ENCODE peak calls at places on chromosome 10, in four cellular contexts. N is K562, B is H1, M is GM12878. Y is an unnamed sample.

GRCh38 chr10:20369863-20370736 is 527.0 kb downstream of the NEBL start:
- DNase-seq in N (no peak), B (peak; percentile 7), M (no peak), Y (no peak)

GRCh38 chr10:35910234-35910633 is 268.1 kb upstream of the FZD8 start:
- DNase-seq in N (no peak), B (no peak), M (no peak), Y (no peak)

GRCh38 chr10:3126249-3126648 is 46.3 kb downstream of the PITRM1 start:
- DNase-seq in N (no peak), B (no peak), M (no peak), Y (no peak)

GRCh38 chr10:125398270-125398669 is 237.9 kb upstream of the CTBP2 start:
- DNase-seq in N (no peak), B (no peak), M (no peak), Y (no peak)

GRCh38 chr10:28130267-28130666 is 131.4 kb upstream of the ODAD2 start:
- DNase-seq in N (no peak), B (no peak), M (no peak), Y (no peak)

GRCh38 chr10:81871558-81871957 is 3.4 kb upstream of the NRG3 start:
- DNase-seq in N (no peak), B (no peak), M (no peak), Y (no peak)

GRCh38 chr10:78860260-78860914 is 208.4 kb upstream of the ZMIZ1 start:
- DNase-seq in N (no peak), B (no peak), M (no peak), Y (no peak)

GRCh38 chr10:120824864-120825263 is 26.3 kb upstream of the WDR11 start:
- DNase-seq in N (peak; percentile 27), B (no peak), M (no peak), Y (peak; percentile 54)

GRCh38 chr10:26391701-26392695 is 46.1 kb upstream of the APBB1IP start:
- DNase-seq in N (no peak), B (no peak), M (no peak), Y (no peak)

GRCh38 chr10:25818751-25819150 is 115.3 kb upstream of the MYO3A start:
- DNase-seq in N (no peak), B (peak; percentile 56), M (no peak), Y (no peak)

GRCh38 chr10:945778-946177 is 14.3 kb upstream of the LARP4B start:
- DNase-seq in N (no peak), B (no peak), M (no peak), Y (no peak)

GRCh38 chr10:127279334-127279774 is 83.0 kb upstream of the INSYN2A start:
- DNase-seq in N (no peak), B (no peak), M (no peak), Y (no peak)

GRCh38 chr10:3652886-3653285 is 132.1 kb downstream of the KLF6 start:
- DNase-seq in N (no peak), B (no peak), M (no peak), Y (no peak)

GRCh38 chr10:89669985-89670384 is 24.9 kb upstream of the PANK1 start:
- DNase-seq in N (no peak), B (no peak), M (no peak), Y (no peak)

GRCh38 chr10:68333905-68334431 is 1.2 kb upstream of the PBLD start:
- DNase-seq in N (no peak), B (no peak), M (no peak), Y (no peak)

GRCh38 chr10:48896756-48897437 is 42.7 kb downstream of the LRRC18 start:
- DNase-seq in N (no peak), B (no peak), M (no peak), Y (no peak)

GRCh38 chr10:634256-634655 is 55.2 kb downstream of the DIP2C start:
- DNase-seq in N (no peak), B (no peak), M (no peak), Y (no peak)

GRCh38 chr10:119461380-119461779 is 81.1 kb downstream of the RGS10 start:
- DNase-seq in N (no peak), B (no peak), M (no peak), Y (peak; percentile 78)

GRCh38 chr10:46235705-46236536 is 50.9 kb upstream of the ANTXRL start:
- DNase-seq in N (no peak), B (no peak), M (no peak), Y (no peak)

GRCh38 chr10:90871279-90871760 is 454 bp upstream of the RPP30 start:
- DNase-seq in N (peak; percentile 75), B (no peak), M (peak; percentile 17), Y (no peak)

GRCh38 chr10:79061441-79062315 is 7.1 kb upstream of the ZMIZ1 start:
- DNase-seq in N (no peak), B (no peak), M (no peak), Y (no peak)

GRCh38 chr10:6864142-6864541 is 284.1 kb upstream of the PRKCQ start:
- DNase-seq in N (no peak), B (no peak), M (no peak), Y (no peak)

GRCh38 chr10:60894816-60895215 is 49.2 kb downstream of the RHOBTB1 start:
- DNase-seq in N (no peak), B (no peak), M (no peak), Y (no peak)

GRCh38 chr10:127635882-127636281 is 86.8 kb downstream of the NPS start:
- DNase-seq in N (no peak), B (no peak), M (no peak), Y (no peak)

GRCh38 chr10:1187855-1188555 is 131.8 kb downstream of the WDR37 start:
- DNase-seq in N (no peak), B (no peak), M (no peak), Y (no peak)

GRCh38 chr10:70851597-70852475 is 36.1 kb downstream of the SGPL1 start:
- DNase-seq in N (no peak), B (no peak), M (no peak), Y (no peak)

GRCh38 chr10:116808706-116809105 is 40.6 kb upstream of the ENO4 start:
- DNase-seq in N (no peak), B (no peak), M (no peak), Y (no peak)

GRCh38 chr10:83897626-83898025 is 241.7 kb upstream of the GHITM start:
- DNase-seq in N (no peak), B (no peak), M (no peak), Y (no peak)

GRCh38 chr10:61215276-61215675 is 237.9 kb downstream of the TMEM26 start:
- DNase-seq in N (no peak), B (no peak), M (no peak), Y (no peak)

GRCh38 chr10:133009218-133009954 is 67.0 kb upstream of the CFAP46 start:
- DNase-seq in N (peak; percentile 14), B (no peak), M (no peak), Y (no peak)

GRCh38 chr10:84214612-84215235 is 10.6 kb downstream of the LRIT2 start:
- DNase-seq in N (peak; percentile 60), B (peak; percentile 57), M (no peak), Y (peak; percentile 10)

GRCh38 chr10:96614515-96614914 is 27.7 kb upstream of the TM9SF3 start:
- DNase-seq in N (peak; percentile 57), B (no peak), M (no peak), Y (peak; percentile 23)

GRCh38 chr10:3294919-3295318 is 122.3 kb upstream of the PITRM1 start:
- DNase-seq in N (no peak), B (no peak), M (no peak), Y (no peak)

DNA sequence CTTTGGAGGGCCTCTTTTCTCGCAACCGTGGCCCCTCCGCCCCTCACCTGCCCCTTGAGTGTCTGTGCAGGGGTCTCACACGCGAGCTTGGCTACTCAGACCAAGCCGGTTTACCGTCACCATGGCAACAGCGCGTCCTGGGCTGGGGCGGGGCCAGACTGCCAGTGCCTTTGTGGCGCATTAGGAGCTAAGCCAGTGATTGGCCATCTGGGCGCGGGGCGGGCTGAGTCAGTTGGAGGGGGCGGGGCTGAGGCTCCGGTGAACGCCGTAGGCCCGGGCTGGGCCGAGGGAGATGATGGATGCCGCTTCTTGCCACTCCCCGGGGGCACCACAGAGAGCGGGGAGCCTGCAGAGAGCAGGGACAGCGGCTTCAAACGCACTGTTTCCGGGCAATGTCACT is 48.7 kb upstream of the FXYD4 start:
- DNase-seq in N (peak; percentile 91), B (peak; percentile 80), M (no peak), Y (no peak)
- TF ChIP-seq RAD21 in N (no peak), B (no peak), M (no peak), Y (no peak)

DNA sequence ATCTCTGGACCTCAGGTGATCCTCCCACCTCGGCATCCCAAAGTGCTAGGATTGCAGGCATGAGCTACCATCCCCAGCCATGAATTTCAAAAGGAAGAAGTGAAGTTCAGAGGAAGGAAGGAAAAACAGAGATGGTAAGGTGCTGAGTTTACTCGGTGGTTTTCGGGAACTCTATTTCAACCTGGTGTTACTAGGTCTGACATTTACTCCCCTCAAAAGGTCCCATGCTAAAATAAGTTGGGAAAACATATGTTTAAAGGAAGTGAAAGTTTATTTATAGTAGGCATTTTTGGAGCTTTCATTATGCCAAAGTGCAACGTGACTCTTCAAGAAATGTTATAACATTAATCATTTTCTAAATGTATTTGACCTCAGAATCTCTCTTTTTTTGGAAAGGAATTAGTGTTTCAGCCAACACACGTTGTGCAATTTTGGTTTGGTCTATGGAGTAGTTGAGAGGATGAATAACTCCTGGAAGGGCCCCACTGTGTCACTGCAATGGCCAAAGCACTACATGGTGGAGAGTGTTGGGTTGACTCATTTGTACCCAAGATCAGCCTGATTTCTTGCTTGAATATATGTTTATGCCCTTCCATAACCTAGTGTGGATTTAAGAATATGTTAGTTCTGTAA is 114.7 kb upstream of the FAM171A1 start:
- DNase-seq in N (no peak), B (no peak), M (no peak), Y (no peak)
- TF ChIP-seq EGR1 in N (no peak), B (no peak), M (no peak), Y (no peak)

GRCh38 chr10:29841724-29842649 is 207.2 kb upstream of the SVIL start:
- DNase-seq in N (no peak), B (no peak), M (no peak), Y (no peak)
- TF ChIP-seq RAD21 in N (no peak), B (peak; percentile 58), M (no peak), Y (peak; percentile 3)

GRCh38 chr10:58577394-58577793 is 64.7 kb downstream of the BICC1 start:
- DNase-seq in N (no peak), B (no peak), M (no peak), Y (no peak)
- TF ChIP-seq EGR1 in N (no peak), B (no peak), M (no peak), Y (no peak)

GRCh38 chr10:122503004-122503403 is 41.7 kb downstream of the HTRA1 start:
- DNase-seq in N (no peak), B (no peak), M (no peak), Y (no peak)
- TF ChIP-seq RAD21 in N (no peak), B (no peak), M (no peak), Y (no peak)